ENCODE peak calls at places on chromosome 4, in eight cellular contexts. R is A172; I is stimulated activated CD4-positive, alpha-beta T cell treated with anti-CD3 and anti-CD28 coated beads, Interleukin-15, amount 100 ng/mL, for 1 hour; U is cerebellum; C is NCI-H345; T is tibial nerve; N is left cardiac atrium; G is T-helper 1 cell. P is an unnamed sample.

GRCh38 chr4:106268731-106269272 is 47.2 kb downstream of the TBCK start:
- DNase-seq in R (no peak), I (no peak), U (no peak), C (no peak), T (no peak), N (no peak), G (no peak), P (no peak)

GRCh38 chr4:7426525-7427171 is 8.1 kb downstream of the PSAPL1 start:
- DNase-seq in R (no peak), I (no peak), U (no peak), C (no peak), T (no peak), N (no peak), G (no peak), P (no peak)

GRCh38 chr4:15653430-15653829 is 1.7 kb downstream of the FBXL5 start:
- DNase-seq in R (peak), I (no peak), U (peak), C (no peak), T (no peak), N (no peak), G (no peak), P (no peak)

GRCh38 chr4:7779194-7779768 is 160.4 kb downstream of the AFAP1 start:
- DNase-seq in R (no peak), I (no peak), U (no peak), C (no peak), T (no peak), N (no peak), G (no peak), P (no peak)

GRCh38 chr4:137674066-137674465 is 141.8 kb upstream of the PCDH18 start:
- DNase-seq in R (no peak), I (no peak), U (no peak), C (no peak), T (no peak), N (no peak), G (no peak), P (no peak)

GRCh38 chr4:81631958-81632439 is 160.3 kb upstream of the RASGEF1B start:
- DNase-seq in R (peak), I (no peak), U (no peak), C (peak), T (no peak), N (no peak), G (no peak), P (no peak)

GRCh38 chr4:2046031-2046961 is 12.8 kb upstream of the NAT8L start:
- DNase-seq in R (no peak), I (no peak), U (peak), C (no peak), T (no peak), N (no peak), G (no peak), P (no peak)

GRCh38 chr4:142194905-142195304 is 558.5 kb downstream of the IL15 start:
- DNase-seq in R (no peak), I (no peak), U (no peak), C (no peak), T (no peak), N (no peak), G (no peak), P (no peak)

GRCh38 chr4:55736605-55737183 is 82.9 kb upstream of the EXOC1L start:
- DNase-seq in R (no peak), I (no peak), U (no peak), C (peak), T (no peak), N (no peak), G (no peak), P (peak)

GRCh38 chr4:158837527-158838141 is 68.8 kb downstream of the FNIP2 start:
- DNase-seq in R (no peak), I (no peak), U (no peak), C (no peak), T (no peak), N (no peak), G (no peak), P (no peak)

GRCh38 chr4:177404342-177404741 is 37.9 kb downstream of the AGA start:
- DNase-seq in R (no peak), I (no peak), U (no peak), C (no peak), T (no peak), N (no peak), G (no peak), P (no peak)

GRCh38 chr4:141810038-141810701 is 173.8 kb downstream of the IL15 start:
- DNase-seq in R (no peak), I (no peak), U (no peak), C (no peak), T (no peak), N (no peak), G (no peak), P (no peak)

GRCh38 chr4:64079316-64079715 is 329.9 kb downstream of the TECRL start:
- DNase-seq in R (peak), I (no peak), U (no peak), C (no peak), T (no peak), N (no peak), G (no peak), P (no peak)

GRCh38 chr4:39446842-39447573 is 11.7 kb downstream of the RPL9 start:
- DNase-seq in R (no peak), I (peak), U (peak), C (no peak), T (no peak), N (peak), G (peak), P (peak)

GRCh38 chr4:170591076-170591475 is 501.3 kb upstream of the AADAT start:
- DNase-seq in R (no peak), I (no peak), U (no peak), C (no peak), T (no peak), N (no peak), G (no peak), P (no peak)

GRCh38 chr4:17324431-17324830 is 187.5 kb downstream of the QDPR start:
- DNase-seq in R (peak), I (no peak), U (no peak), C (no peak), T (peak), N (peak), G (peak), P (peak)

GRCh38 chr4:19381068-19381467 is 870.6 kb upstream of the SLIT2 start:
- DNase-seq in R (peak), I (no peak), U (no peak), C (no peak), T (no peak), N (no peak), G (no peak), P (no peak)